ENCODE peak calls at places on chromosomes 11 and 22, in seven cellular contexts. O is A549, X is RWPE2, N is pancreas, Z is fibroblast of pulmonary artery, F is colonic mucosa, J is coronary artery. D is an unnamed sample.

GRCh38 chr22:45208993-45209838 is 31.5 kb downstream of the KIAA0930 start:
- DNase-seq in X (peak; percentile 52), J (no peak), F (no peak), O (no peak), N (peak; percentile 46), Z (peak; percentile 64), D (no peak)

GRCh38 chr11:67584205-67584880 is 731 bp downstream of the GSTP1 start:
- DNase-seq in O (no peak), Z (peak; percentile 60), J (peak; percentile 85), X (peak; percentile 88), F (peak; percentile 88), N (peak; percentile 88), D (no peak)

GRCh38 chr11:83265331-83265730 is 20.8 kb downstream of the CCDC90B start:
- DNase-seq in Z (no peak), O (no peak), J (no peak), F (no peak), X (no peak), N (no peak), D (no peak)

GRCh38 chr22:45197606-45198462 is 34.1 kb downstream of the NUP50 start:
- DNase-seq in X (no peak), J (no peak), O (no peak), N (peak; percentile 12), F (no peak), Z (no peak), D (no peak)

GRCh38 chr11:95335989-95336388 is 105.0 kb upstream of the SESN3 start:
- DNase-seq in F (no peak), X (no peak), Z (no peak), O (no peak), J (no peak), N (no peak), D (no peak)

GRCh38 chr22:50548046-50548912 is 2.6 kb downstream of the KLHDC7B start:
- DNase-seq in N (peak; percentile 57), X (no peak), O (no peak), Z (no peak), F (no peak), J (no peak), D (no peak)

GRCh38 chr11:79054636-79055035 is 386.2 kb downstream of the TENM4 start:
- DNase-seq in Z (peak; percentile 35), F (no peak), X (no peak), J (no peak), O (no peak), N (no peak), D (no peak)

GRCh38 chr11:67002297-67002913 is 20.5 kb upstream of the SYT12 start:
- DNase-seq in O (no peak), J (no peak), X (no peak), N (no peak), F (no peak), Z (no peak), D (no peak)

GRCh38 chr11:79244175-79244804 is 196.5 kb downstream of the TENM4 start:
- DNase-seq in Z (peak; percentile 94), F (no peak), O (peak; percentile 71), X (no peak), N (no peak), J (peak; percentile 61), D (no peak)

GRCh38 chr11:72676874-72677341 is 2.7 kb upstream of the PDE2A start:
- DNase-seq in N (peak; percentile 77), J (no peak), O (peak; percentile 62), Z (peak; percentile 48), X (no peak), F (peak; percentile 45), D (no peak)

GRCh38 chr22:25027959-25028840 is 75.7 kb downstream of the KIAA1671 start:
- DNase-seq in O (peak; percentile 31), F (peak; percentile 54), N (no peak), X (no peak), J (no peak), Z (peak; percentile 51), D (no peak)

GRCh38 chr11:128810784-128811514 is 56.1 kb downstream of the KCNJ1 start:
- DNase-seq in O (no peak), Z (no peak), F (no peak), J (no peak), X (no peak), N (no peak), D (no peak)
- H3K4me3 ChIP-seq in O (no peak overlapping the region), Z (no peak overlapping the region), F (no peak overlapping the region), J (no peak overlapping the region), X (no peak overlapping the region), N (no peak overlapping the region), D (no peak overlapping the region)

DNA sequence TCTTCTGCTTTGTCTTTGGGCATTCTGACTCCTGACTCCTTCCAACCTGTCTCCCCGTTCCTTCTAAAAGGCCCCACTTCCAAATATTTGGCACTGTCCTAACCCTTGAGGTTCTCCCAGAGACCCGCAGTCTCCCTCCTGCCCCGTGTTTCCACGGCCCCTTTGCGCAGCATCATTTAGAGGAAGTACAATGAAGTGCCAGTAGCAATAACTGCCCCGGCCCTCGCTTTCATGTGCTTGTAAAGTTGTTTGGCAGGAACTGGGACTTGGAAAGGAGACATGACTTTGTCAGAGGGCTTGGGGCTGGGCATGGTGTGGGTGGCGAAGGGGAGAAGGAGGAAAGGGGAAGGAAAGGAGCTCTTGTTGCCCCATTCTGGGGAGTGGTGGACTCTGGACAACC is 2.6 kb downstream of the CD44 start:
- DNase-seq in N (no peak), Z (no peak), O (no peak), F (peak; percentile 88), J (no peak), X (no peak), D (no peak)
- TF ChIP-seq CTCF in N (no peak), Z (no peak), O (no peak), F (no peak), J (no peak), X (no peak), D (no peak)

GRCh38 chr22:36405671-36406070 is 17.9 kb upstream of the MYH9 start:
- DNase-seq in N (no peak), Z (peak; percentile 61), X (no peak), J (no peak), O (no peak), F (no peak), D (no peak)
- H3K4me3 ChIP-seq in N (no peak overlapping the region), Z (no peak overlapping the region), X (no peak overlapping the region), J (no peak overlapping the region), O (no peak overlapping the region), F (no peak overlapping the region), D (no peak overlapping the region)

GRCh38 chr11:134278356-134278755 is 2.2 kb downstream of the GLB1L3 start:
- DNase-seq in Z (no peak), X (no peak), N (no peak), F (no peak), O (no peak), J (no peak), D (no peak)

GRCh38 chr11:134275188-134275533 is 1.0 kb upstream of the GLB1L3 start:
- DNase-seq in J (no peak), F (no peak), Z (no peak), X (no peak), O (no peak), N (no peak), D (no peak)

GRCh38 chr11:134276396-134277175 is 407 bp downstream of the GLB1L3 start:
- DNase-seq in O (no peak), F (no peak), Z (no peak), J (no peak), X (no peak), N (no peak), D (no peak)

GRCh38 chr11:134275534-134276395 is at the start of gene GLB1L3:
- DNase-seq in X (no peak), J (no peak), F (no peak), N (no peak), Z (no peak), O (peak; percentile 21), D (no peak)

GRCh38 chr11:134277176-134278001 is 1.2 kb downstream of the GLB1L3 start:
- DNase-seq in O (no peak), X (no peak), F (no peak), N (no peak), Z (no peak), J (no peak), D (no peak)
- TF ChIP-seq CTCF in O (no peak), X (no peak), F (no peak), N (no peak), Z (no peak), J (no peak), D (no peak)

GRCh38 chr11:114058026-114058706 is 1.3 kb upstream of the ZBTB16 start:
- DNase-seq in J (no peak), N (peak; percentile 60), X (no peak), F (no peak), Z (peak; percentile 73), O (no peak), D (no peak)
- H3K4me3 ChIP-seq in J (peak overlapping the region; percentile 97), N (no peak overlapping the region), X (no peak overlapping the region), F (peak overlapping the region; percentile 76), Z (peak overlapping the region; percentile 59), O (no peak overlapping the region), D (no peak overlapping the region)

GRCh38 chr11:34588023-34588422 is 32.9 kb upstream of the EHF start:
- DNase-seq in O (no peak), X (no peak), N (no peak), F (no peak), Z (no peak), J (no peak), D (no peak)

GRCh38 chr11:34587282-34587677 is 33.6 kb upstream of the EHF start:
- DNase-seq in X (no peak), Z (no peak), N (no peak), J (no peak), F (no peak), O (no peak), D (no peak)

GRCh38 chr11:34586655-34587281 is 34.1 kb upstream of the EHF start:
- DNase-seq in O (no peak), X (no peak), F (no peak), N (no peak), Z (no peak), J (no peak), D (no peak)

GRCh38 chr11:34585304-34585869 is 35.5 kb upstream of the EHF start:
- DNase-seq in Z (no peak), N (no peak), X (no peak), F (no peak), J (no peak), O (no peak), D (no peak)

GRCh38 chr11:34585870-34586654 is 34.8 kb upstream of the EHF start:
- DNase-seq in J (no peak), X (no peak), F (no peak), O (peak; percentile 49), Z (peak; percentile 81), N (no peak), D (peak; percentile 21)
- TF ChIP-seq CTCF in J (peak; percentile 44), X (peak; percentile 86), F (peak; percentile 48), O (peak; percentile 88), Z (peak; percentile 53), N (peak; percentile 58), D (peak; percentile 49)

DNA sequence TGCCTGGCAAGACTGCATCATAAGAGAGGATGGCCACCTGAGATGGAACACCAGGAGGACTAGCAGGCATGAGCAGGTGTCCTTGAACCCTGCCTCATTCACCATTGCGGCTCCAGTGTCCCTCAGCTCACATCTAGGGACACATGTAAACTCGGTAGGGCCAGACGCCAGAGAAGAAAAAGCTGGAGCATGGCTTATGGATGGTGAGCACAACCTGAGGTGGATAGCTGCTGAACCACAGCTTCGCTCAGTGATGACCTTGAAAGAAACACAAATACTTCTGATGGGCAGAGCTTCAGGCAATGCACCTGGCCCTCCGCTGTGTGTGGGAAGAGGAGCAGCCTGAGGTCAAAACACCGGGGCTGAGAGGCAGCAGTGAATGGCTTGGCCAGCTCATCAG is 89.4 kb downstream of the MYEOV start:
- DNase-seq in F (no peak), N (no peak), O (no peak), X (no peak), J (peak; percentile 65), Z (no peak), D (no peak)
- H3K4me3 ChIP-seq in F (no peak overlapping the region), N (no peak overlapping the region), O (no peak overlapping the region), X (no peak overlapping the region), J (no peak overlapping the region), Z (no peak overlapping the region), D (no peak overlapping the region)

GRCh38 chr11:69943066-69943465 is 123.8 kb upstream of the FGF3 start:
- DNase-seq in J (no peak), N (no peak), X (peak; percentile 51), F (no peak), Z (no peak), O (peak; percentile 35), D (no peak)
- TF ChIP-seq CTCF in J (no peak), N (no peak), X (peak; percentile 24), F (no peak), Z (no peak), O (peak; percentile 50), D (no peak)